ENCODE peak calls at places on chromosomes 6 and 20, in four cellular contexts. One of them, this sample, is unnamed.

GRCh38 chr6:158376650-158377081 is 64.4 kb downstream of the TULP4 start:
- DNase-seq in astrocyte of the cerebellum: no peak
- DNase-seq in AG09319: peak
- DNase-seq in astrocyte: peak
- DNase-seq in this sample: peak

GRCh38 chr20:38970302-38970701 is 8.2 kb downstream of the DHX35 start:
- DNase-seq in astrocyte of the cerebellum: no peak
- DNase-seq in AG09319: no peak
- DNase-seq in astrocyte: peak
- DNase-seq in this sample: peak

GRCh38 chr20:23205656-23206055 is 119.5 kb upstream of the CD93 start:
- DNase-seq in astrocyte of the cerebellum: no peak
- DNase-seq in AG09319: peak
- DNase-seq in astrocyte: peak
- DNase-seq in this sample: peak

GRCh38 chr6:118715371-118715770 is 64.0 kb upstream of the CEP85L start:
- DNase-seq in astrocyte of the cerebellum: no peak
- DNase-seq in AG09319: no peak
- DNase-seq in astrocyte: no peak
- DNase-seq in this sample: no peak

GRCh38 chr6:170402318-170403040 is 95.9 kb downstream of the FAM120B start:
- DNase-seq in astrocyte of the cerebellum: no peak
- DNase-seq in AG09319: no peak
- DNase-seq in astrocyte: no peak
- DNase-seq in this sample: no peak

GRCh38 chr6:76003115-76003514 is 69.3 kb downstream of the IMPG1 start:
- DNase-seq in astrocyte of the cerebellum: no peak
- DNase-seq in AG09319: no peak
- DNase-seq in astrocyte: no peak
- DNase-seq in this sample: no peak

GRCh38 chr6:126909493-126909892 is 209.0 kb upstream of the RSPO3 start:
- DNase-seq in astrocyte of the cerebellum: no peak
- DNase-seq in AG09319: no peak
- DNase-seq in astrocyte: no peak
- DNase-seq in this sample: no peak

GRCh38 chr20:57389695-57390603 is 1.2 kb upstream of the RBM38 start:
- DNase-seq in astrocyte of the cerebellum: no peak
- DNase-seq in AG09319: no peak
- DNase-seq in astrocyte: no peak
- DNase-seq in this sample: no peak

GRCh38 chr6:118514689-118515088 is 33.4 kb upstream of the PLN start:
- DNase-seq in astrocyte of the cerebellum: no peak
- DNase-seq in AG09319: no peak
- DNase-seq in astrocyte: no peak
- DNase-seq in this sample: no peak

GRCh38 chr20:3172126-3172932 is 1.0 kb downstream of the LZTS3 start:
- DNase-seq in astrocyte of the cerebellum: no peak
- DNase-seq in AG09319: no peak
- DNase-seq in astrocyte: no peak
- DNase-seq in this sample: no peak

GRCh38 chr6:54019860-54020259 is 91.4 kb upstream of the MLIP start:
- DNase-seq in astrocyte of the cerebellum: no peak
- DNase-seq in AG09319: no peak
- DNase-seq in astrocyte: no peak
- DNase-seq in this sample: no peak

GRCh38 chr6:116271309-116271708 is 8.4 kb downstream of the TSPYL1 start:
- DNase-seq in astrocyte of the cerebellum: no peak
- DNase-seq in AG09319: no peak
- DNase-seq in astrocyte: no peak
- DNase-seq in this sample: no peak

GRCh38 chr6:132466952-132467351 is 46.0 kb downstream of the STX7 start:
- DNase-seq in astrocyte of the cerebellum: no peak
- DNase-seq in AG09319: no peak
- DNase-seq in astrocyte: peak
- DNase-seq in this sample: peak

GRCh38 chr20:588476-588875 is 21.6 kb downstream of the TCF15 start:
- DNase-seq in astrocyte of the cerebellum: no peak
- DNase-seq in AG09319: no peak
- DNase-seq in astrocyte: no peak
- DNase-seq in this sample: no peak

GRCh38 chr6:153099636-153100035 is 31.4 kb downstream of the RGS17 start:
- DNase-seq in astrocyte of the cerebellum: no peak
- DNase-seq in AG09319: no peak
- DNase-seq in astrocyte: no peak
- DNase-seq in this sample: no peak

GRCh38 chr20:9397928-9398327 is 116.5 kb upstream of the LAMP5 start:
- DNase-seq in astrocyte of the cerebellum: no peak
- DNase-seq in AG09319: no peak
- DNase-seq in astrocyte: no peak
- DNase-seq in this sample: no peak

GRCh38 chr6:10719386-10720228 is 3.3 kb upstream of the TMEM14C start:
- DNase-seq in astrocyte of the cerebellum: no peak
- DNase-seq in AG09319: no peak
- DNase-seq in astrocyte: no peak
- DNase-seq in this sample: peak

GRCh38 chr6:69894578-69895347 is 28.4 kb downstream of the COL19A1 start:
- DNase-seq in astrocyte of the cerebellum: peak
- DNase-seq in AG09319: peak
- DNase-seq in astrocyte: peak
- DNase-seq in this sample: peak

GRCh38 chr20:19758888-19759331 is 852 bp downstream of the RIN2 start:
- DNase-seq in astrocyte of the cerebellum: no peak
- DNase-seq in AG09319: no peak
- DNase-seq in astrocyte: peak
- DNase-seq in this sample: peak

GRCh38 chr6:163634514-163635171 is 220.1 kb downstream of the QKI start:
- DNase-seq in astrocyte of the cerebellum: no peak
- DNase-seq in AG09319: no peak
- DNase-seq in astrocyte: no peak
- DNase-seq in this sample: no peak

GRCh38 chr6:166597711-166598440 is 11.4 kb upstream of the RAMACL start:
- DNase-seq in astrocyte of the cerebellum: no peak
- DNase-seq in AG09319: no peak
- DNase-seq in astrocyte: no peak
- DNase-seq in this sample: no peak

GRCh38 chr6:42368156-42368555 is 83.6 kb downstream of the TRERF1 start:
- DNase-seq in astrocyte of the cerebellum: no peak
- DNase-seq in AG09319: no peak
- DNase-seq in astrocyte: no peak
- DNase-seq in this sample: no peak

GRCh38 chr20:14178528-14178927 is 158.9 kb downstream of the FLRT3 start:
- DNase-seq in astrocyte of the cerebellum: no peak
- DNase-seq in AG09319: no peak
- DNase-seq in astrocyte: no peak
- DNase-seq in this sample: no peak

GRCh38 chr20:40744494-40745175 is 55.6 kb upstream of the MAFB start:
- DNase-seq in astrocyte of the cerebellum: no peak
- DNase-seq in AG09319: no peak
- DNase-seq in astrocyte: no peak
- DNase-seq in this sample: no peak

GRCh38 chr6:133923938-133924593 is 29.0 kb upstream of the TBPL1 start:
- DNase-seq in astrocyte of the cerebellum: peak
- DNase-seq in AG09319: peak
- DNase-seq in astrocyte: peak
- DNase-seq in this sample: peak

GRCh38 chr6:70110128-70111022 is 192.5 kb downstream of the COL9A1 start:
- DNase-seq in astrocyte of the cerebellum: no peak
- DNase-seq in AG09319: no peak
- DNase-seq in astrocyte: peak
- DNase-seq in this sample: no peak

GRCh38 chr6:139372326-139373153 is 1.9 kb downstream of the CITED2 start:
- DNase-seq in astrocyte of the cerebellum: no peak
- DNase-seq in AG09319: no peak
- DNase-seq in astrocyte: peak
- DNase-seq in this sample: peak

GRCh38 chr20:25285091-25285647 is 37.3 kb downstream of the PYGB start:
- DNase-seq in astrocyte of the cerebellum: no peak
- DNase-seq in AG09319: no peak
- DNase-seq in astrocyte: no peak
- DNase-seq in this sample: no peak

GRCh38 chr20:59603727-59604608 is at the start of gene PHACTR3:
- DNase-seq in astrocyte of the cerebellum: no peak
- DNase-seq in AG09319: no peak
- DNase-seq in astrocyte: no peak
- DNase-seq in this sample: no peak

GRCh38 chr20:57341657-57342056 is 9.4 kb upstream of the RAE1 start:
- DNase-seq in astrocyte of the cerebellum: no peak
- DNase-seq in AG09319: no peak
- DNase-seq in astrocyte: no peak
- DNase-seq in this sample: no peak

GRCh38 chr6:2396856-2397640 is 151.6 kb upstream of the GMDS start:
- DNase-seq in astrocyte of the cerebellum: peak
- DNase-seq in AG09319: peak
- DNase-seq in astrocyte: peak
- DNase-seq in this sample: peak

GRCh38 chr6:106163446-106163965 is 77.4 kb downstream of the PRDM1 start:
- DNase-seq in astrocyte of the cerebellum: peak
- DNase-seq in AG09319: no peak
- DNase-seq in astrocyte: peak
- DNase-seq in this sample: peak
- TF ChIP-seq CTCF in astrocyte of the cerebellum: no peak
- TF ChIP-seq CTCF in AG09319: no peak
- TF ChIP-seq CTCF in astrocyte: no peak
- TF ChIP-seq CTCF in this sample: peak

GRCh38 chr6:137706065-137706422 is 161.0 kb upstream of the TNFAIP3 start:
- DNase-seq in astrocyte of the cerebellum: no peak
- DNase-seq in AG09319: no peak
- DNase-seq in astrocyte: no peak
- DNase-seq in this sample: no peak

GRCh38 chr6:137708481-137708880 is 158.6 kb upstream of the TNFAIP3 start:
- DNase-seq in astrocyte of the cerebellum: no peak
- DNase-seq in AG09319: no peak
- DNase-seq in astrocyte: no peak
- DNase-seq in this sample: no peak

GRCh38 chr6:137707038-137707589 is 159.9 kb upstream of the TNFAIP3 start:
- DNase-seq in astrocyte of the cerebellum: no peak
- DNase-seq in AG09319: no peak
- DNase-seq in astrocyte: no peak
- DNase-seq in this sample: no peak

GRCh38 chr6:137709424-137710281 is 157.4 kb upstream of the TNFAIP3 start:
- DNase-seq in astrocyte of the cerebellum: no peak
- DNase-seq in AG09319: no peak
- DNase-seq in astrocyte: peak
- DNase-seq in this sample: peak

DNA sequence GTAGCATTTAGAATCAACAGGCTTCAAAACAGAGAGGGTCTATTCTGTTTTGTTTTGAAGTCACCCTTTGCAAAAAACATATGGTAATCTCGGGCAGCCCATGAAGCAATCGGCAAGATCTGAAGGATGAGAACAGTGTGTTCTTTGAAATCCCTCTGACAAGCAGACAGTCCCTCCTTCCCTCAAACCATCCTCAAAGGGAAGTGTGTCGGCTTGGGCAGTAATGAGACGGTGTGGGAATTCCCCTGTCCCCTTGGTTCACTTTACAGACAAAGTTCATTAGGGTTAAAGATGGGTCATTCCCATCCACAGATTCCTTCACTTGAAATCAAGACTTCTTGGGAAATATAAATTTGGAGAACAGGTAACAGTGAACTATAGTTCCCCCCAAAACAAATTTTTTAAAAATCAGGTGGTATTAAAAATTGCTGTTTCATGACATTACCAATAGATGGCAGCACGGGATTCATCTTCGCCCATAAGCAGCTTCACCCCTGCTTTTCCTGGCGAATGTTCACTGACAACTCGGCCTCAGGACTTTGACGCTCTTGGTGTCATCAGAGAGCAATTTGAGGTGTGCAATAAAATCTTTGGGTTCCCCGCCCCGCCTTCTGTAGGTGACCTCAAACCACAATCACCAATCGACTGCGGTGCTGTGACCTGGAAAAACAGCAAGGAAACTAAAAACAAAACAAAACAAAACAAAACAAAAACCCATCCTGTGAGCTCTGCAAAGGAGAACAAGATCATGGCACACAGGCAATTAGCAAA is 159.3 kb upstream of the TNFAIP3 start:
- DNase-seq in astrocyte of the cerebellum: peak
- DNase-seq in AG09319: peak
- DNase-seq in astrocyte: peak
- DNase-seq in this sample: peak
- TF ChIP-seq CTCF in astrocyte of the cerebellum: peak
- TF ChIP-seq CTCF in AG09319: peak
- TF ChIP-seq CTCF in astrocyte: peak
- TF ChIP-seq CTCF in this sample: peak

DNA sequence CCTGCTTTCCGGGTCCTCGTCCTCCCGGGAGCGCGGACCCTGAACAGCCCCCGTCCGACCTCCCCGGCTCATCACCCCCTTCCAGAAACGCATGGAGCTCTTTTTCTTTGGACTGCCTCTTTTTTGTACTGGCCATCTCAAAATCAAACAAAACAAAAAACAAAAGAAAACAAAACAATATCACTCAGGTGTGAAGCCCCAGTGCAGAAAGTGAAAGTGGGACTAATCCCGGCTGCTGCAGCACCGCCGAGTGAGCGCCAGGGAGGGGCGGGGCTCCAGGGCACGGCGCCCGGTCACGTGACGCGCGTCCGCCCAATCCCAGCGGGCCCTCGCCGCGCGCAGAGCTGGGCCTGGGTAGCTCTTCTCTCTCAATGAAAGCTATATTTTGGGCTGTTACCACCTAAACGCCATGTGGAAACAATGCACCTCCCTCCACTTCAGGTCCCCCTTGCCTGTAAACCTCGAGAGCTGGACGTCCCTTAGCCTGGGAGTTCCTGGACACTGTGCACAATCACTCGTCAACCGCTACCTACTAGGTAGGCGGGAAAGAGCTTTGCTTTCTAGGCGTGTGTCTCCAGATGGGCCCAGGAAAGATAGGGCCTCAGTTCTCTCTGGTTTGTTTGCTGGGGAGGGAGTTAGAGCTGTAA is 93.7 kb upstream of the PRDM1 start:
- DNase-seq in astrocyte of the cerebellum: peak
- DNase-seq in AG09319: peak
- DNase-seq in astrocyte: peak
- DNase-seq in this sample: peak
- TF ChIP-seq CTCF in astrocyte of the cerebellum: no peak
- TF ChIP-seq CTCF in AG09319: no peak
- TF ChIP-seq CTCF in astrocyte: no peak
- TF ChIP-seq CTCF in this sample: no peak

GRCh38 chr6:4860387-4860786 is 84.2 kb downstream of the CDYL start:
- DNase-seq in astrocyte of the cerebellum: no peak
- DNase-seq in AG09319: no peak
- DNase-seq in astrocyte: no peak
- DNase-seq in this sample: no peak

GRCh38 chr6:4853782-4854511 is 77.7 kb downstream of the CDYL start:
- DNase-seq in astrocyte of the cerebellum: no peak
- DNase-seq in AG09319: no peak
- DNase-seq in astrocyte: peak
- DNase-seq in this sample: no peak

GRCh38 chr6:4858194-4859028 is 82.2 kb downstream of the CDYL start:
- DNase-seq in astrocyte of the cerebellum: no peak
- DNase-seq in AG09319: no peak
- DNase-seq in astrocyte: no peak
- DNase-seq in this sample: no peak

GRCh38 chr6:4853349-4853748 is 77.1 kb downstream of the CDYL start:
- DNase-seq in astrocyte of the cerebellum: no peak
- DNase-seq in AG09319: no peak
- DNase-seq in astrocyte: no peak
- DNase-seq in this sample: no peak

GRCh38 chr6:4856779-4857178 is 80.6 kb downstream of the CDYL start:
- DNase-seq in astrocyte of the cerebellum: no peak
- DNase-seq in AG09319: no peak
- DNase-seq in astrocyte: no peak
- DNase-seq in this sample: no peak
- TF ChIP-seq CTCF in astrocyte of the cerebellum: peak
- TF ChIP-seq CTCF in AG09319: no peak
- TF ChIP-seq CTCF in astrocyte: no peak
- TF ChIP-seq CTCF in this sample: peak

GRCh38 chr20:36273414-36274247 is 32.5 kb upstream of the DLGAP4 start:
- DNase-seq in astrocyte of the cerebellum: no peak
- DNase-seq in AG09319: no peak
- DNase-seq in astrocyte: no peak
- DNase-seq in this sample: peak
- TF ChIP-seq CTCF in astrocyte of the cerebellum: peak
- TF ChIP-seq CTCF in AG09319: peak
- TF ChIP-seq CTCF in astrocyte: peak
- TF ChIP-seq CTCF in this sample: peak

This sample was measured in fibroblast of the aortic adventitia.